ENCODE peak calls at places on chromosomes 11 and 22, in seven cellular contexts. One of them, this sample, is unnamed.

GRCh38 chr22:41009222-41009948 is 58.2 kb downstream of the RBX1 start:
- DNase-seq in hepatocyte: no peak
- DNase-seq in fibroblast of mammary gland: peak
- DNase-seq in NB4: peak
- DNase-seq in fibroblast of villous mesenchyme: peak
- DNase-seq in endodermal cell: no peak
- DNase-seq in prostate gland: no peak
- DNase-seq in this sample: peak

GRCh38 chr11:64400096-64400495 is 41.1 kb downstream of the RPS6KA4 start:
- DNase-seq in hepatocyte: no peak
- DNase-seq in fibroblast of mammary gland: peak
- DNase-seq in NB4: peak
- DNase-seq in fibroblast of villous mesenchyme: no peak
- DNase-seq in endodermal cell: peak
- DNase-seq in prostate gland: no peak
- DNase-seq in this sample: peak

GRCh38 chr11:10366568-10367331 is 61.9 kb downstream of the ADM start:
- DNase-seq in hepatocyte: peak
- DNase-seq in fibroblast of mammary gland: peak
- DNase-seq in NB4: peak
- DNase-seq in fibroblast of villous mesenchyme: peak
- DNase-seq in endodermal cell: peak
- DNase-seq in prostate gland: peak
- DNase-seq in this sample: peak

GRCh38 chr11:30454108-30454507 is 131.2 kb downstream of the ARL14EP start:
- DNase-seq in hepatocyte: no peak
- DNase-seq in fibroblast of mammary gland: no peak
- DNase-seq in NB4: no peak
- DNase-seq in fibroblast of villous mesenchyme: no peak
- DNase-seq in endodermal cell: no peak
- DNase-seq in prostate gland: peak
- DNase-seq in this sample: no peak

GRCh38 chr11:26696330-26696729 is 25.5 kb downstream of the SLC5A12 start:
- DNase-seq in hepatocyte: no peak
- DNase-seq in fibroblast of mammary gland: no peak
- DNase-seq in NB4: no peak
- DNase-seq in fibroblast of villous mesenchyme: no peak
- DNase-seq in endodermal cell: no peak
- DNase-seq in prostate gland: no peak
- DNase-seq in this sample: no peak

GRCh38 chr11:57567512-57568329 is at the start of gene UBE2L6:
- DNase-seq in hepatocyte: peak
- DNase-seq in fibroblast of mammary gland: peak
- DNase-seq in NB4: peak
- DNase-seq in fibroblast of villous mesenchyme: peak
- DNase-seq in endodermal cell: peak
- DNase-seq in prostate gland: peak
- DNase-seq in this sample: peak

GRCh38 chr22:19877626-19878339 is 23.1 kb upstream of the GNB1L start:
- DNase-seq in hepatocyte: no peak
- DNase-seq in fibroblast of mammary gland: peak
- DNase-seq in NB4: no peak
- DNase-seq in fibroblast of villous mesenchyme: peak
- DNase-seq in endodermal cell: peak
- DNase-seq in prostate gland: no peak
- DNase-seq in this sample: peak

GRCh38 chr11:78268516-78269410 is 80.0 kb downstream of the USP35 start:
- DNase-seq in hepatocyte: no peak
- DNase-seq in fibroblast of mammary gland: peak
- DNase-seq in NB4: no peak
- DNase-seq in fibroblast of villous mesenchyme: peak
- DNase-seq in endodermal cell: no peak
- DNase-seq in prostate gland: no peak
- DNase-seq in this sample: peak

GRCh38 chr11:81444306-81444705 is 1289.4 kb downstream of the FAM181B start:
- DNase-seq in hepatocyte: no peak
- DNase-seq in fibroblast of mammary gland: no peak
- DNase-seq in NB4: no peak
- DNase-seq in fibroblast of villous mesenchyme: no peak
- DNase-seq in endodermal cell: peak
- DNase-seq in prostate gland: no peak
- DNase-seq in this sample: no peak

GRCh38 chr22:44615602-44616180 is 86.3 kb upstream of the PRR5 start:
- DNase-seq in hepatocyte: no peak
- DNase-seq in fibroblast of mammary gland: no peak
- DNase-seq in NB4: no peak
- DNase-seq in fibroblast of villous mesenchyme: no peak
- DNase-seq in endodermal cell: no peak
- DNase-seq in prostate gland: no peak
- DNase-seq in this sample: no peak

GRCh38 chr22:38222797-38223119 is 21.0 kb downstream of the MAFF start:
- DNase-seq in hepatocyte: no peak
- DNase-seq in fibroblast of mammary gland: no peak
- DNase-seq in NB4: no peak
- DNase-seq in fibroblast of villous mesenchyme: no peak
- DNase-seq in endodermal cell: no peak
- DNase-seq in prostate gland: peak
- DNase-seq in this sample: no peak

GRCh38 chr22:30689622-30690021 is 5.1 kb upstream of the OSBP2 start:
- DNase-seq in hepatocyte: no peak
- DNase-seq in fibroblast of mammary gland: no peak
- DNase-seq in NB4: no peak
- DNase-seq in fibroblast of villous mesenchyme: no peak
- DNase-seq in endodermal cell: no peak
- DNase-seq in prostate gland: no peak
- DNase-seq in this sample: no peak

GRCh38 chr11:8596504-8597046 is 2.5 kb upstream of the STK33 start:
- DNase-seq in hepatocyte: no peak
- DNase-seq in fibroblast of mammary gland: no peak
- DNase-seq in NB4: no peak
- DNase-seq in fibroblast of villous mesenchyme: no peak
- DNase-seq in endodermal cell: peak
- DNase-seq in prostate gland: no peak
- DNase-seq in this sample: no peak

GRCh38 chr11:79076526-79077115 is 364.2 kb downstream of the TENM4 start:
- DNase-seq in hepatocyte: peak
- DNase-seq in fibroblast of mammary gland: peak
- DNase-seq in NB4: peak
- DNase-seq in fibroblast of villous mesenchyme: peak
- DNase-seq in endodermal cell: peak
- DNase-seq in prostate gland: peak
- DNase-seq in this sample: peak

GRCh38 chr22:39349506-39349966 is 255 bp upstream of the SYNGR1 start:
- DNase-seq in hepatocyte: peak
- DNase-seq in fibroblast of mammary gland: no peak
- DNase-seq in NB4: no peak
- DNase-seq in fibroblast of villous mesenchyme: no peak
- DNase-seq in endodermal cell: peak
- DNase-seq in prostate gland: no peak
- DNase-seq in this sample: no peak

GRCh38 chr11:34356576-34356917 is 1.3 kb downstream of the ABTB2 start:
- DNase-seq in hepatocyte: peak
- DNase-seq in fibroblast of mammary gland: peak
- DNase-seq in NB4: peak
- DNase-seq in fibroblast of villous mesenchyme: peak
- DNase-seq in endodermal cell: peak
- DNase-seq in prostate gland: no peak
- DNase-seq in this sample: peak
- H3K4me3 ChIP-seq in hepatocyte: peak
- H3K4me3 ChIP-seq in fibroblast of mammary gland: peak
- H3K4me3 ChIP-seq in NB4: peak
- H3K4me3 ChIP-seq in fibroblast of villous mesenchyme: peak
- H3K4me3 ChIP-seq in endodermal cell: peak
- H3K4me3 ChIP-seq in prostate gland: peak
- H3K4me3 ChIP-seq in this sample: peak

DNA sequence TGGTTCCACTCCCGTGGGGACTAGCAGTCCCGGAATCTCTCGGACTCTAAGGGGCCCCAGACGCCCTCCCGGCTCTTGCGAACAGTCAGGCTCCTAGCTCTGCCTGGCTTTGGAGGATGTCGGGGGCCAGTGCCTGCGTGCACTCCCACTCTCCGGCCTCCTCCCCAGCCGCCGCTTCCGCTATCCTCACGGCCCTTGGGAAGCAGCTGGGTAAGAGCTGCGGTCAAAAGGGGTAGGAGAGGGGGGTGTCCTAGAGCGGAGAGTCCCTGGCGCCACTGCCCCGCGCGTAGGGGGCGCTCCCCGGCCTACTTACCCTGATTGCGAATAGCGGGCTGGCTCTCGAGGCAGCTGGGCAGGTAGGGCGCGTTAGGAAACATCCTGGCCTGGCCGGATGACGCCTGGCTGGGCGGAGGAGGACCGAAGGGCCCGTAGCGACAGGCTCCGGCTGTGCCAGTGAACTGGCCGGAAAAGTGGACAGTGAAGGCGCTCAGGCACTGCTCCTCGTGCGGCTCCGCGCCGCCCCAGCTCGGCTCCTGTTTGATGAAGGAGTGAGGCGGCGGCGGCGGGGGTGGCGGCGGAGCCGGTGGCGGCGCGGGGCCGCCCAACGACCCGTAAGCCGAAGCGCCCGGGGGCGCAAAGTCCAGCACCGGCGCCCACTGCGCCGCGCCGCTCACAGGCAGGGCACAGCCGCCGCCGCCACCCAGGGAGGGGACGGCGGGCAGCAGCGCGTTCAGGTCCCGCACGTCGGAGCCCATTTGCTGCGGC is 770 bp downstream of the WT1 start:
- DNase-seq in hepatocyte: no peak
- DNase-seq in fibroblast of mammary gland: no peak
- DNase-seq in NB4: peak
- DNase-seq in fibroblast of villous mesenchyme: no peak
- DNase-seq in endodermal cell: peak
- DNase-seq in prostate gland: no peak
- DNase-seq in this sample: no peak
- TF ChIP-seq CTCF in hepatocyte: peak
- TF ChIP-seq CTCF in fibroblast of mammary gland: no peak
- TF ChIP-seq CTCF in NB4: peak
- TF ChIP-seq CTCF in fibroblast of villous mesenchyme: no peak
- TF ChIP-seq CTCF in endodermal cell: peak
- TF ChIP-seq CTCF in prostate gland: no peak
- TF ChIP-seq CTCF in this sample: no peak

GRCh38 chr22:36184433-36185035 is 17.1 kb downstream of the APOL4 start:
- DNase-seq in hepatocyte: no peak
- DNase-seq in fibroblast of mammary gland: peak
- DNase-seq in NB4: no peak
- DNase-seq in fibroblast of villous mesenchyme: no peak
- DNase-seq in endodermal cell: no peak
- DNase-seq in prostate gland: no peak
- DNase-seq in this sample: peak
- H3K4me3 ChIP-seq in hepatocyte: no peak
- H3K4me3 ChIP-seq in fibroblast of mammary gland: no peak
- H3K4me3 ChIP-seq in NB4: no peak
- H3K4me3 ChIP-seq in fibroblast of villous mesenchyme: no peak
- H3K4me3 ChIP-seq in endodermal cell: no peak
- H3K4me3 ChIP-seq in prostate gland: no peak
- H3K4me3 ChIP-seq in this sample: no peak

GRCh38 chr11:120023551-120023950 is 114.4 kb downstream of the TRIM29 start:
- DNase-seq in hepatocyte: no peak
- DNase-seq in fibroblast of mammary gland: no peak
- DNase-seq in NB4: no peak
- DNase-seq in fibroblast of villous mesenchyme: no peak
- DNase-seq in endodermal cell: no peak
- DNase-seq in prostate gland: no peak
- DNase-seq in this sample: no peak

GRCh38 chr11:120024586-120024985 is 113.3 kb downstream of the TRIM29 start:
- DNase-seq in hepatocyte: no peak
- DNase-seq in fibroblast of mammary gland: no peak
- DNase-seq in NB4: no peak
- DNase-seq in fibroblast of villous mesenchyme: no peak
- DNase-seq in endodermal cell: no peak
- DNase-seq in prostate gland: no peak
- DNase-seq in this sample: no peak

GRCh38 chr11:120027546-120028180 is 110.2 kb downstream of the TRIM29 start:
- DNase-seq in hepatocyte: no peak
- DNase-seq in fibroblast of mammary gland: no peak
- DNase-seq in NB4: no peak
- DNase-seq in fibroblast of villous mesenchyme: no peak
- DNase-seq in endodermal cell: no peak
- DNase-seq in prostate gland: no peak
- DNase-seq in this sample: no peak

GRCh38 chr11:120024046-120024445 is 113.9 kb downstream of the TRIM29 start:
- DNase-seq in hepatocyte: no peak
- DNase-seq in fibroblast of mammary gland: peak
- DNase-seq in NB4: no peak
- DNase-seq in fibroblast of villous mesenchyme: no peak
- DNase-seq in endodermal cell: no peak
- DNase-seq in prostate gland: no peak
- DNase-seq in this sample: no peak

DNA sequence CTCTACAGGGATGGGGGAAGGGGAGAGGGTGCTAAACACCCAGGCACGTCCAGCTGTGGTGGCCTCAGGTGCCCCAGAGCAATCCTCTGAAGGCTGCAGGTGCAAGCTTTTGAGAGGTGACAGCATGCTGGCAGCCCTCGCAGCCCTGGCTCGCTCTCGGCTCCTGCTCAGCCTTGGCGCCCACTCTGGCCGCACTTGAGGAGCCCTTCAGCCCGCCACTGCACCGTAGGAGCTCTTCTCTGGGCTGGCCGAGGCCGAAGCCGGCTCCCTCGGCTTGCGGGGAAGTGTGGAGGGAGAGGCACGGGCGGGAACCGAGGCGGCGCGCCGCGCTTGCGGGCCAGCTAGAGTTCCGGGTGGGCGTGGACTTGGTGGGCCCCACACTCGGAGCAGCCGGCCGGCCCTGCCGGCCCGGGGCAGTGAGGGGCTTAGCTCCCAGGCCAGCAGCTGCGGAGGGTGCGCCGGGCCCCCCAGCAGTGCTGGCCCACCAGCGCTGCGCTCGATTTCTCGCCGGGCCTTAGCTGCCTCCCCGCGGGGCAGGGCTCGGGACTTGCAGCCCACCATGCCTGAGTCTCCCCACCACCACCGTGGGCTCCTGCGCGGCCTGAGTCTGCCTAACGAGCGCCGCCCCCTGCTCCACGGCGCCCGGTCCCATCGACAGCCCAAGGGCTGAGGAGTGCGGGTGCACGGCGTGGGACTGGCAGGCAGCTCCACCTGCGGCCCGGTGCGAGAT is 112.1 kb downstream of the TRIM29 start:
- DNase-seq in hepatocyte: no peak
- DNase-seq in fibroblast of mammary gland: no peak
- DNase-seq in NB4: no peak
- DNase-seq in fibroblast of villous mesenchyme: no peak
- DNase-seq in endodermal cell: no peak
- DNase-seq in prostate gland: no peak
- DNase-seq in this sample: no peak
- TF ChIP-seq CTCF in hepatocyte: no peak
- TF ChIP-seq CTCF in fibroblast of mammary gland: no peak
- TF ChIP-seq CTCF in NB4: no peak
- TF ChIP-seq CTCF in fibroblast of villous mesenchyme: no peak
- TF ChIP-seq CTCF in endodermal cell: no peak
- TF ChIP-seq CTCF in prostate gland: no peak
- TF ChIP-seq CTCF in this sample: no peak

GRCh38 chr11:18768472-18768901 is 23.1 kb downstream of the PTPN5 start:
- DNase-seq in hepatocyte: no peak
- DNase-seq in fibroblast of mammary gland: no peak
- DNase-seq in NB4: no peak
- DNase-seq in fibroblast of villous mesenchyme: no peak
- DNase-seq in endodermal cell: no peak
- DNase-seq in prostate gland: no peak
- DNase-seq in this sample: no peak
- H3K4me3 ChIP-seq in hepatocyte: no peak
- H3K4me3 ChIP-seq in fibroblast of mammary gland: no peak
- H3K4me3 ChIP-seq in NB4: no peak
- H3K4me3 ChIP-seq in fibroblast of villous mesenchyme: no peak
- H3K4me3 ChIP-seq in endodermal cell: no peak
- H3K4me3 ChIP-seq in prostate gland: no peak
- H3K4me3 ChIP-seq in this sample: no peak